ENCODE peak calls at places on chromosomes 6 and 20, in seven cellular contexts. K is fibroblast of mammary gland; N is RWPE1; Y is stimulated activated CD8-positive, alpha-beta memory T cell treated with anti-CD3 and anti-CD28 coated beads, Interleukin-7, amount 100 ng/mL, for 48 hours; G is ovary; O is ureter; W is GM23248. I is an unnamed sample.

GRCh38 chr6:129793447-129793846 is 67.7 kb downstream of the TMEM244 start:
- DNase-seq in K (no peak), N (no peak), Y (no peak), G (no peak), O (no peak), W (no peak), I (no peak)

GRCh38 chr6:166419717-166420116 is 37.0 kb upstream of the MPC1 start:
- DNase-seq in K (no peak), N (no peak), Y (no peak), G (no peak), O (no peak), W (no peak), I (no peak)

GRCh38 chr6:161618816-161619454 is 345.1 kb upstream of the AGPAT4 start:
- DNase-seq in K (peak), N (peak), Y (no peak), G (no peak), O (peak), W (peak), I (peak)

GRCh38 chr20:58984691-58985090 is 3.6 kb downstream of the NELFCD start:
- DNase-seq in K (no peak), N (no peak), Y (no peak), G (no peak), O (no peak), W (no peak), I (no peak)

GRCh38 chr6:161272600-161273355 is 1.1 kb downstream of the AGPAT4 start:
- DNase-seq in K (peak), N (peak), Y (no peak), G (no peak), O (no peak), W (peak), I (peak)

GRCh38 chr6:106959985-106960384 is 14.5 kb downstream of the CD24 start:
- DNase-seq in K (no peak), N (no peak), Y (no peak), G (no peak), O (peak), W (no peak), I (peak)

GRCh38 chr6:116090251-116090650 is 10.4 kb upstream of the NT5DC1 start:
- DNase-seq in K (no peak), N (no peak), Y (no peak), G (no peak), O (no peak), W (no peak), I (no peak)

GRCh38 chr20:48716086-48716485 is 111.7 kb downstream of the PREX1 start:
- DNase-seq in K (no peak), N (no peak), Y (peak), G (no peak), O (no peak), W (no peak), I (no peak)

GRCh38 chr6:28809947-28810654 is 113.7 kb downstream of the TRIM27 start:
- DNase-seq in K (no peak), N (no peak), Y (no peak), G (no peak), O (no peak), W (peak), I (no peak)

GRCh38 chr6:129331450-129332138 is 378.4 kb downstream of the ARHGAP18 start:
- DNase-seq in K (peak), N (no peak), Y (no peak), G (no peak), O (no peak), W (peak), I (peak)

GRCh38 chr20:11246251-11246775 is 572.5 kb upstream of the JAG1 start:
- DNase-seq in K (no peak), N (no peak), Y (no peak), G (no peak), O (no peak), W (no peak), I (no peak)

GRCh38 chr6:124010574-124010973 is 206.9 kb downstream of the NKAIN2 start:
- DNase-seq in K (no peak), N (no peak), Y (no peak), G (no peak), O (no peak), W (no peak), I (no peak)

GRCh38 chr20:40279390-40279789 is 409.6 kb downstream of the MAFB start:
- DNase-seq in K (peak), N (peak), Y (no peak), G (no peak), O (no peak), W (peak), I (peak)

GRCh38 chr20:58832442-58832841 is 18.3 kb downstream of the GNAS-AS1 start:
- DNase-seq in K (no peak), N (no peak), Y (no peak), G (no peak), O (no peak), W (no peak), I (no peak)

GRCh38 chr6:85865665-85866372 is 223.1 kb upstream of the SYNCRIP start:
- DNase-seq in K (peak), N (peak), Y (no peak), G (no peak), O (no peak), W (peak), I (peak)

GRCh38 chr20:32792316-32792715 is 27.4 kb upstream of the MAPRE1 start:
- DNase-seq in K (no peak), N (no peak), Y (no peak), G (no peak), O (no peak), W (peak), I (no peak)

GRCh38 chr6:137762168-137763090 is 104.6 kb upstream of the TNFAIP3 start:
- DNase-seq in K (no peak), N (no peak), Y (no peak), G (no peak), O (no peak), W (no peak), I (no peak)

GRCh38 chr6:157251565-157252247 is 71.6 kb downstream of the TMEM242 start:
- DNase-seq in K (no peak), N (no peak), Y (no peak), G (no peak), O (no peak), W (no peak), I (no peak)